ENCODE peak calls at places on chromosome 1, in six cellular contexts. F is HCT116, N is posterior vena cava, J is RPMI8226, B is astrocyte of the hippocampus, Q is AG08395. Z is an unnamed sample.

GRCh38 chr1:230327892-230328284 is 98.2 kb downstream of the PGBD5 start:
- DNase-seq in F (no peak), N (peak; percentile 41), J (no peak), B (peak; percentile 39), Q (no peak), Z (peak; percentile 58)

GRCh38 chr1:156486421-156487344 is 13.9 kb downstream of the MEF2D start:
- DNase-seq in F (no peak), N (no peak), J (no peak), B (no peak), Q (no peak), Z (no peak)

GRCh38 chr1:181483084-181483559 is at the start of gene CACNA1E:
- DNase-seq in F (no peak), N (no peak), J (no peak), B (no peak), Q (no peak), Z (no peak)

GRCh38 chr1:95084317-95085176 is 11.8 kb upstream of the ALG14 start:
- DNase-seq in F (peak; percentile 47), N (no peak), J (peak; percentile 7), B (peak; percentile 24), Q (peak; percentile 20), Z (no peak)

GRCh38 chr1:11157867-11158266 is 31.3 kb upstream of the ANGPTL7 start:
- DNase-seq in F (no peak), N (no peak), J (no peak), B (no peak), Q (peak; percentile 55), Z (no peak)

GRCh38 chr1:160814316-160814715 is 18.3 kb downstream of the LY9 start:
- DNase-seq in F (no peak), N (no peak), J (no peak), B (no peak), Q (no peak), Z (no peak)

GRCh38 chr1:155970531-155971167 is 7.7 kb downstream of the ARHGEF2 start:
- DNase-seq in F (no peak), N (peak; percentile 94), J (peak; percentile 92), B (peak; percentile 73), Q (peak; percentile 85), Z (peak; percentile 94)

GRCh38 chr1:94254073-94254810 is 16.9 kb upstream of the ARHGAP29 start:
- DNase-seq in F (no peak), N (no peak), J (no peak), B (no peak), Q (no peak), Z (no peak)

GRCh38 chr1:74964508-74964907 is 169.7 kb upstream of the LHX8 start:
- DNase-seq in F (no peak), N (no peak), J (peak; percentile 80), B (peak; percentile 39), Q (no peak), Z (no peak)

GRCh38 chr1:8328271-8328670 is 10.4 kb downstream of the SLC45A1 start:
- DNase-seq in F (no peak), N (peak; percentile 58), J (no peak), B (no peak), Q (no peak), Z (no peak)

GRCh38 chr1:214029796-214030195 is 42.0 kb downstream of the PROX1 start:
- DNase-seq in F (no peak), N (no peak), J (no peak), B (peak; percentile 71), Q (no peak), Z (no peak)

GRCh38 chr1:223674119-223674890 is 8.8 kb upstream of the CAPN8 start:
- DNase-seq in F (no peak), N (no peak), J (no peak), B (no peak), Q (no peak), Z (no peak)

GRCh38 chr1:183230403-183230802 is 44.3 kb downstream of the LAMC2 start:
- DNase-seq in F (no peak), N (no peak), J (no peak), B (peak; percentile 36), Q (no peak), Z (no peak)

GRCh38 chr1:67719329-67720196 is 34.6 kb downstream of the GADD45A start:
- DNase-seq in F (no peak), N (no peak), J (no peak), B (no peak), Q (no peak), Z (no peak)

GRCh38 chr1:150321826-150322166 is 463 bp downstream of the PRPF3 start:
- DNase-seq in F (no peak), N (no peak), J (no peak), B (no peak), Q (peak; percentile 6), Z (no peak)

GRCh38 chr1:174058639-174059038 is 36.5 kb upstream of the RC3H1 start:
- DNase-seq in F (no peak), N (no peak), J (no peak), B (no peak), Q (no peak), Z (no peak)

GRCh38 chr1:22105611-22106207 is 37.2 kb downstream of the WNT4 start:
- DNase-seq in F (peak; percentile 29), N (no peak), J (peak; percentile 62), B (peak; percentile 70), Q (peak; percentile 56), Z (no peak)

GRCh38 chr1:174022080-174022975 is at the start of gene RC3H1:
- DNase-seq in F (peak; percentile 69), N (peak; percentile 97), J (peak; percentile 97), B (peak; percentile 94), Q (peak; percentile 92), Z (peak; percentile 98)

Z was measured in spleen.